ENCODE peak calls at places on chromosome 16, in nine cellular contexts. E, P, J, V, D, H, G, L and N are unnamed samples.

GRCh38 chr16:49441366-49441780 is 67.8 kb downstream of the C16orf78 start:
- DNase-seq in E (peak), P (peak), J (no peak), V (peak), D (no peak), H (peak), G (peak), L (peak), N (no peak)

GRCh38 chr16:58608601-58609136 is 21.0 kb downstream of the CNOT1 start:
- DNase-seq in E (no peak), P (no peak), J (no peak), V (no peak), D (no peak), H (no peak), G (no peak), L (no peak), N (no peak)

GRCh38 chr16:11174141-11174540 is 81.9 kb downstream of the SOCS1 start:
- DNase-seq in E (no peak), P (no peak), J (no peak), V (no peak), D (no peak), H (no peak), G (no peak), L (no peak), N (peak)

GRCh38 chr16:65745-66144 is 6.7 kb downstream of the RHBDF1 start:
- DNase-seq in E (peak), P (peak), J (peak), V (peak), D (peak), H (peak), G (peak), L (peak), N (peak)

GRCh38 chr16:27638833-27639587 is 89.1 kb downstream of the KATNIP start:
- DNase-seq in E (no peak), P (no peak), J (no peak), V (no peak), D (no peak), H (no peak), G (no peak), L (no peak), N (peak)

GRCh38 chr16:71426069-71426879 is 15.6 kb downstream of the TLE7 start:
- DNase-seq in E (peak), P (no peak), J (peak), V (no peak), D (no peak), H (no peak), G (no peak), L (peak), N (peak)

GRCh38 chr16:22937169-22937568 is 123.2 kb downstream of the HS3ST2 start:
- DNase-seq in E (no peak), P (no peak), J (no peak), V (no peak), D (peak), H (no peak), G (no peak), L (no peak), N (no peak)

GRCh38 chr16:47064775-47065174 is 79.0 kb downstream of the NETO2 start:
- DNase-seq in E (no peak), P (no peak), J (no peak), V (no peak), D (no peak), H (no peak), G (no peak), L (no peak), N (no peak)

GRCh38 chr16:85709766-85710423 is 21.1 kb upstream of the GINS2 start:
- DNase-seq in E (no peak), P (no peak), J (no peak), V (no peak), D (no peak), H (no peak), G (no peak), L (no peak), N (no peak)

GRCh38 chr16:66936462-66936861 is 1.1 kb downstream of the CES2 start:
- DNase-seq in E (no peak), P (no peak), J (no peak), V (no peak), D (no peak), H (no peak), G (no peak), L (no peak), N (no peak)

GRCh38 chr16:3023415-3023668 is 400 bp downstream of the HCFC1R1 start:
- DNase-seq in E (peak), P (peak), J (peak), V (peak), D (peak), H (no peak), G (no peak), L (peak), N (peak)

GRCh38 chr16:48498761-48499600 is 111.0 kb downstream of the N4BP1 start:
- DNase-seq in E (no peak), P (no peak), J (no peak), V (no peak), D (peak), H (no peak), G (peak), L (peak), N (peak)

GRCh38 chr16:19851476-19851875 is 33.2 kb downstream of the GPRC5B start:
- DNase-seq in E (no peak), P (no peak), J (no peak), V (no peak), D (no peak), H (no peak), G (no peak), L (no peak), N (no peak)

GRCh38 chr16:49411121-49411970 is 37.7 kb downstream of the C16orf78 start:
- DNase-seq in E (no peak), P (no peak), J (no peak), V (no peak), D (no peak), H (no peak), G (no peak), L (no peak), N (no peak)

GRCh38 chr16:89314357-89314756 is 96.9 kb downstream of the ZNF778 start:
- DNase-seq in E (peak), P (no peak), J (no peak), V (no peak), D (no peak), H (peak), G (no peak), L (no peak), N (no peak)

GRCh38 chr16:70692130-70692470 is 6.2 kb upstream of the MTSS2 start:
- DNase-seq in E (no peak), P (no peak), J (no peak), V (no peak), D (no peak), H (no peak), G (no peak), L (no peak), N (no peak)

GRCh38 chr16:85152414-85153030 is 40.2 kb upstream of the CIBAR2 start:
- DNase-seq in E (no peak), P (no peak), J (no peak), V (no peak), D (peak), H (no peak), G (no peak), L (no peak), N (no peak)

GRCh38 chr16:87914812-87915211 is 21.5 kb downstream of the CA5A start:
- DNase-seq in E (no peak), P (no peak), J (no peak), V (no peak), D (no peak), H (no peak), G (no peak), L (no peak), N (no peak)

GRCh38 chr16:75476817-75477216 is 12.3 kb upstream of the TMEM170A start:
- DNase-seq in E (no peak), P (no peak), J (no peak), V (no peak), D (peak), H (no peak), G (no peak), L (no peak), N (peak)